ENCODE peak calls at places on chromosomes 1 and 21, in six cellular contexts. One of them, this sample, is unnamed. For H3K4me1, the result is how much of the 10 kb centered on the place peaks cover.

GRCh38 chr1:219772265-219773036 is 155.9 kb downstream of the SLC30A10 start:
- DNase-seq in tibial artery: no peak
- DNase-seq in thoracic aorta: no peak
- DNase-seq in right lobe of liver: no peak
- DNase-seq in adrenal gland: no peak
- DNase-seq in PC-9: no peak
- DNase-seq in this sample: no peak

GRCh38 chr1:62321438-62321837 is 2.2 kb upstream of the KANK4 start:
- DNase-seq in tibial artery: no peak
- DNase-seq in thoracic aorta: no peak
- DNase-seq in right lobe of liver: no peak
- DNase-seq in adrenal gland: no peak
- DNase-seq in PC-9: peak
- DNase-seq in this sample: no peak

GRCh38 chr1:215887618-215888017 is 320.5 kb downstream of the KCTD3 start:
- DNase-seq in tibial artery: no peak
- DNase-seq in thoracic aorta: no peak
- DNase-seq in right lobe of liver: no peak
- DNase-seq in adrenal gland: no peak
- DNase-seq in PC-9: no peak
- DNase-seq in this sample: no peak

GRCh38 chr1:185300152-185300551 is 16.9 kb downstream of the IVNS1ABP start:
- DNase-seq in tibial artery: no peak
- DNase-seq in thoracic aorta: no peak
- DNase-seq in right lobe of liver: no peak
- DNase-seq in adrenal gland: no peak
- DNase-seq in PC-9: no peak
- DNase-seq in this sample: no peak

GRCh38 chr21:30408782-30409494 is 13.1 kb downstream of the KRTAP13-1 start:
- DNase-seq in tibial artery: no peak
- DNase-seq in thoracic aorta: no peak
- DNase-seq in right lobe of liver: no peak
- DNase-seq in adrenal gland: no peak
- DNase-seq in PC-9: peak
- DNase-seq in this sample: peak

GRCh38 chr21:14064296-14064645 is 146.5 kb downstream of the LIPI start:
- DNase-seq in tibial artery: no peak
- DNase-seq in thoracic aorta: no peak
- DNase-seq in right lobe of liver: no peak
- DNase-seq in adrenal gland: no peak
- DNase-seq in PC-9: no peak
- DNase-seq in this sample: no peak

GRCh38 chr1:206935491-206936067 is 10.7 kb downstream of the PIGR start:
- DNase-seq in tibial artery: no peak
- DNase-seq in thoracic aorta: no peak
- DNase-seq in right lobe of liver: peak
- DNase-seq in adrenal gland: peak
- DNase-seq in PC-9: no peak
- DNase-seq in this sample: peak

GRCh38 chr1:10615932-10616671 is 141.4 kb downstream of the PEX14 start:
- DNase-seq in tibial artery: no peak
- DNase-seq in thoracic aorta: no peak
- DNase-seq in right lobe of liver: no peak
- DNase-seq in adrenal gland: no peak
- DNase-seq in PC-9: no peak
- DNase-seq in this sample: no peak

GRCh38 chr21:39913651-39914145 is 46.5 kb downstream of the PCP4 start:
- DNase-seq in tibial artery: no peak
- DNase-seq in thoracic aorta: no peak
- DNase-seq in right lobe of liver: no peak
- DNase-seq in adrenal gland: no peak
- DNase-seq in PC-9: no peak
- DNase-seq in this sample: no peak

GRCh38 chr1:2354511-2355407 is 36.6 kb downstream of the MORN1 start:
- DNase-seq in tibial artery: no peak
- DNase-seq in thoracic aorta: no peak
- DNase-seq in right lobe of liver: no peak
- DNase-seq in adrenal gland: no peak
- DNase-seq in PC-9: no peak
- DNase-seq in this sample: no peak

GRCh38 chr21:38816400-38816973 is 10.8 kb downstream of the ETS2 start:
- DNase-seq in tibial artery: no peak
- DNase-seq in thoracic aorta: no peak
- DNase-seq in right lobe of liver: no peak
- DNase-seq in adrenal gland: no peak
- DNase-seq in PC-9: no peak
- DNase-seq in this sample: no peak

GRCh38 chr21:38813554-38813953 is 7.8 kb downstream of the ETS2 start:
- DNase-seq in tibial artery: no peak
- DNase-seq in thoracic aorta: no peak
- DNase-seq in right lobe of liver: no peak
- DNase-seq in adrenal gland: no peak
- DNase-seq in PC-9: no peak
- DNase-seq in this sample: no peak

GRCh38 chr21:38813143-38813542 is 7.4 kb downstream of the ETS2 start:
- DNase-seq in tibial artery: no peak
- DNase-seq in thoracic aorta: no peak
- DNase-seq in right lobe of liver: no peak
- DNase-seq in adrenal gland: no peak
- DNase-seq in PC-9: no peak
- DNase-seq in this sample: no peak

GRCh38 chr21:38814126-38815059 is 8.7 kb downstream of the ETS2 start:
- DNase-seq in tibial artery: no peak
- DNase-seq in thoracic aorta: no peak
- DNase-seq in right lobe of liver: no peak
- DNase-seq in adrenal gland: no peak
- DNase-seq in PC-9: no peak
- DNase-seq in this sample: no peak

DNA sequence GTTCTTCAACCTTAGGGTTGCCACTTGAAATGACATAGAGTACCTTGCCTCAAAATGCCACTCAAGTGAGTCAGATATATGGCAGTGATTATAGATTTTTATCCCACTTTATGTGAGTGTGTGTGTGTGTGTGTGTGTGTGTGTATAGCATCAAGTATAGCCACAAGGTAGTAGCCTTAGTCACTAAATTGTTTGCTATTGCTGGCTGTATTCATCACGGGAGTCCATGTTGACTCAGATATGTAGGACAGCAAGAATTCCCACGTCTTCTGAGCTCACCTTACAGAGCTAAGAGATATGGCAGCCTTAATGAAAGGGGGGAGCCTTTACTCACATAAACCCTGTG is 9.3 kb downstream of the ETS2 start:
- DNase-seq in tibial artery: no peak
- DNase-seq in thoracic aorta: no peak
- DNase-seq in right lobe of liver: no peak
- DNase-seq in adrenal gland: no peak
- DNase-seq in PC-9: no peak
- DNase-seq in this sample: no peak
- H3K4me3 ChIP-seq in tibial artery: no peak
- H3K4me3 ChIP-seq in thoracic aorta: no peak
- H3K4me3 ChIP-seq in right lobe of liver: no peak
- H3K4me3 ChIP-seq in adrenal gland: no peak
- H3K4me3 ChIP-seq in PC-9: no peak
- H3K4me3 ChIP-seq in this sample: no peak

GRCh38 chr1:14943516-14943851 is 210.1 kb upstream of the TMEM51 start:
- DNase-seq in tibial artery: no peak
- DNase-seq in thoracic aorta: no peak
- DNase-seq in right lobe of liver: no peak
- DNase-seq in adrenal gland: no peak
- DNase-seq in PC-9: no peak
- DNase-seq in this sample: no peak
- H3K4me1 ChIP-seq in tibial artery: under half
- H3K4me1 ChIP-seq in thoracic aorta: half or more
- H3K4me1 ChIP-seq in right lobe of liver: under half
- H3K4me1 ChIP-seq in adrenal gland: under half
- H3K4me1 ChIP-seq in PC-9: under half
- H3K4me1 ChIP-seq in this sample: under half

DNA sequence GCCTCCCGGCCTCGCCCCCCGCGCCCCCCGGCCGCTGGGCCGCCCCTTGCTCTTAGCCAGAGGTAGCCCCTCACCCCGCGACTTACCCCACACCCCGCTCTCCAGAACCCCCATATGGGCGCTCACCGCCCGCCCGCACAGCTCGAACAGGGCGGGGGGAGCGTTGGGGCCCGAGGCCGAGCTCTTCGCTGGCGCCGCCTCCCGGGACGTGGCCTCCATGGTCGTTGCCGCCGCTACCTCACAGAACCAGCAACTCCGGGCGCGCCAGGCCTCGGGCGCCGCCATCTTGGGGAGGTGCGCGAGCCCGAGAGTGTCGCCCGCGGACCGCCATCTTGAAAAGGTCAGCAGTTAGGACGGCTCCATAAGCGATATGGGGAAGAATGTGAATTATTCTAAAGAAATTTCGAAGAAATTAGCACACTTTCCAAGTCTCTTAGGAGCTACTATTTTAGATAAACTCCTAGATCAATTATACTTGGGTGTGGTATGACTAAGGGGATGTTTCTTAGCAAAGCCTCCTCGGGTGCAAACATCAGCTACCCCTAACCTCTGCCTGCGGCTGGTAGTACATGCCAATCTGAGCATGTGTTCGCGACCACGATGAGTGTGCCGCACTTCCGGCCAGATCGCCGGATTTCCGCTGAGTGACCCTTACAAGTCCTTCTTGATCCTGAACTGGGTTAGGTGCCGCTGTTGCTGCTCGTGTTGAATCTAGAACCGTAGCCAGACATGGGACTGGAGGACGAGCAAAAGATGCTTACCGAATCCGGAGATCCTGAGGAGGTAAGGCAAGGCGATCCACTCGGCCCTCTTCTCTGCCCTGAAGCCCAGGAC is at the start of the genes LRRC41 and UQCRH:
- DNase-seq in tibial artery: peak
- DNase-seq in thoracic aorta: peak
- DNase-seq in right lobe of liver: peak
- DNase-seq in adrenal gland: peak
- DNase-seq in PC-9: peak
- DNase-seq in this sample: peak
- TF ChIP-seq CTCF in tibial artery: no peak
- TF ChIP-seq CTCF in thoracic aorta: no peak
- TF ChIP-seq CTCF in right lobe of liver: no peak
- TF ChIP-seq CTCF in adrenal gland: peak
- TF ChIP-seq CTCF in PC-9: peak
- TF ChIP-seq CTCF in this sample: peak

GRCh38 chr1:153546796-153547559 is 1.4 kb upstream of the S100A4 start:
- DNase-seq in tibial artery: peak
- DNase-seq in thoracic aorta: no peak
- DNase-seq in right lobe of liver: peak
- DNase-seq in adrenal gland: no peak
- DNase-seq in PC-9: no peak
- DNase-seq in this sample: no peak
- H3K4me3 ChIP-seq in tibial artery: no peak
- H3K4me3 ChIP-seq in thoracic aorta: peak
- H3K4me3 ChIP-seq in right lobe of liver: no peak
- H3K4me3 ChIP-seq in adrenal gland: no peak
- H3K4me3 ChIP-seq in PC-9: no peak
- H3K4me3 ChIP-seq in this sample: no peak

This sample was measured in body of pancreas.